ENCODE peak calls at places on chromosome 15, in ten cellular contexts. B is neural progenitor cell, Q is cardiac muscle cell, A is gastrocnemius medialis, E is kidney epithelial cell, M is heart right ventricle, Y is fibroblast of villous mesenchyme, C is HepG2, V is dorsolateral prefrontal cortex, D is A549. F is an unnamed sample.
A peak's percentile ranks its signal among the peaks of the same experiment; 100 is the strongest.

GRCh38 chr15:69225355-69226027 is 65.1 kb downstream of the GLCE start:
- DNase-seq in B (peak; percentile 26), Q (peak; percentile 18), A (no peak), E (peak; percentile 2), M (no peak), Y (peak; percentile 65), C (peak; percentile 49), V (no peak), D (peak; percentile 55), F (peak; percentile 80)

GRCh38 chr15:78550194-78550593 is 9.9 kb downstream of the PSMA4 start:
- DNase-seq in B (no peak), Q (no peak), A (no peak), E (no peak), M (no peak), Y (no peak), C (no peak), V (no peak), D (no peak), F (peak; percentile 22)

GRCh38 chr15:36415643-36416042 is 163.8 kb upstream of the CDIN1 start:
- DNase-seq in B (no peak), Q (no peak), A (no peak), E (no peak), M (no peak), Y (peak; percentile 87), C (no peak), V (no peak), D (no peak), F (peak; percentile 83)

GRCh38 chr15:92831459-92832229 is 68.5 kb upstream of the CHD2 start:
- DNase-seq in B (peak; percentile 98), Q (peak; percentile 97), A (peak; percentile 95), E (peak; percentile 92), M (peak; percentile 91), Y (peak; percentile 95), C (peak; percentile 98), V (peak; percentile 93), D (peak; percentile 95), F (peak; percentile 99)

GRCh38 chr15:85389774-85390173 is 9.4 kb downstream of the AKAP13 start:
- DNase-seq in B (no peak), Q (no peak), A (no peak), E (no peak), M (no peak), Y (no peak), C (no peak), V (no peak), D (no peak), F (no peak)

GRCh38 chr15:60265057-60265456 is 132.7 kb downstream of the ANXA2 start:
- DNase-seq in B (no peak), Q (no peak), A (no peak), E (no peak), M (no peak), Y (no peak), C (no peak), V (no peak), D (no peak), F (no peak)

GRCh38 chr15:69573815-69574472 is 121.3 kb downstream of the RPLP1 start:
- DNase-seq in B (no peak), Q (no peak), A (no peak), E (no peak), M (no peak), Y (no peak), C (no peak), V (no peak), D (no peak), F (peak; percentile 74)

GRCh38 chr15:89912674-89913396 is at the start of gene ARPIN:
- DNase-seq in B (peak; percentile 83), Q (peak; percentile 79), A (no peak), E (no peak), M (peak; percentile 72), Y (peak; percentile 56), C (peak; percentile 16), V (peak; percentile 33), D (peak; percentile 63), F (peak; percentile 35)

GRCh38 chr15:62841269-62841628 is 201.3 kb upstream of the TPM1 start:
- DNase-seq in B (no peak), Q (no peak), A (no peak), E (no peak), M (no peak), Y (peak; percentile 18), C (no peak), V (no peak), D (no peak), F (no peak)

GRCh38 chr15:65189102-65189740 is 4.1 kb upstream of the CLPX start:
- DNase-seq in B (peak; percentile 70), Q (peak; percentile 65), A (no peak), E (no peak), M (no peak), Y (peak; percentile 68), C (peak; percentile 54), V (peak; percentile 25), D (peak; percentile 74), F (peak; percentile 79)

GRCh38 chr15:95644476-95644875 is 686.0 kb upstream of the NR2F2 start:
- DNase-seq in B (no peak), Q (no peak), A (no peak), E (no peak), M (no peak), Y (no peak), C (no peak), V (no peak), D (no peak), F (peak; percentile 65)

GRCh38 chr15:66772967-66773873 is 71.2 kb downstream of the SMAD6 start:
- DNase-seq in B (peak; percentile 74), Q (peak; percentile 51), A (no peak), E (no peak), M (no peak), Y (peak; percentile 71), C (peak; percentile 75), V (no peak), D (no peak), F (peak; percentile 73)

GRCh38 chr15:66715736-66716667 is 14.0 kb downstream of the SMAD6 start:
- DNase-seq in B (peak; percentile 44), Q (no peak), A (no peak), E (no peak), M (no peak), Y (no peak), C (no peak), V (no peak), D (no peak), F (no peak)

GRCh38 chr15:41417418-41417811 is 520 bp downstream of the RTF1 start:
- DNase-seq in B (peak; percentile 70), Q (no peak), A (no peak), E (no peak), M (no peak), Y (peak; percentile 40), C (no peak), V (no peak), D (peak; percentile 16), F (peak; percentile 25)

GRCh38 chr15:74723754-74724334 is 1.5 kb downstream of the CYP1A1 start:
- DNase-seq in B (peak; percentile 89), Q (peak; percentile 78), A (no peak), E (peak; percentile 18), M (no peak), Y (peak; percentile 53), C (peak; percentile 82), V (no peak), D (peak; percentile 47), F (peak; percentile 73)

GRCh38 chr15:40272713-40273056 is 10.2 kb downstream of the ANKRD63 start:
- DNase-seq in B (no peak), Q (no peak), A (no peak), E (no peak), M (no peak), Y (no peak), C (peak; percentile 27), V (no peak), D (peak; percentile 48), F (no peak)

DNA sequence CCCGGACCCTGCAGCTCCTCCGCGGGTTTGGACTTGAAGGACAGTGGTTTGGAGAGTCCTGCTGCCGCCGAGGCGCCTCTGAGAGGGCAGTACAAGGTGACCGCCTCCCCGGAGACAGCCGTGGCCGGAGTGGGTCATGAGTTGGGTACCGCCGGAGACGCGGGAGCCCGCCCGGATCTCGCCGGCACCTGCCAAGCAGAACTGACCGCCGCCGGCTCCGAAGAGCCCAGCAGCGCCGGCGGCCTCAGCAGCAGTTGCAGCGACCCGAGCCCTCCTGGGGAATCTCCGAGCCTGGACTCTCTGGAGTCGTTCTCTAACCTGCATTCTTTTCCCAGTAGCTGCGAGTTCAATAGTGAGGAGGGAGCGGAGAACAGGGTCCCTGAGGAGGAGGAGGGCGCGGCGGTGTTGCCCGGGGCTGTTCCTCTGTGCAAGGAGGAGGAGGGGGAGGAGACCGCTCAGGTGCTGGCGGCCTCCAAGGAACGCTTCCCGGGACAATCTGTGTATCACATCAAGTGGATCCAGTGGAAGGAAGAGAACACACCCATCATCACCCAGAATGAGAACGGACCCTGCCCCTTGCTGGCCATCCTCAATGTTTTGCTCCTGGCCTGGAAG is 626 bp downstream of the MINDY2 start:
- DNase-seq in B (peak; percentile 72), Q (no peak), A (peak; percentile 34), E (no peak), M (peak; percentile 40), Y (no peak), C (no peak), V (peak; percentile 39), D (peak; percentile 47), F (no peak)
- TF ChIP-seq CTCF in B (no peak), Q (no peak), A (no peak), E (no peak), M (no peak), Y (no peak), C (peak; percentile 17), V (no peak), D (no peak), F (no peak)

GRCh38 chr15:31331389-31331788 is 4.8 kb downstream of the KLF13 start:
- DNase-seq in B (no peak), Q (no peak), A (no peak), E (no peak), M (no peak), Y (no peak), C (no peak), V (no peak), D (no peak), F (no peak)
- H3K4me3 ChIP-seq in B (no peak overlapping the region), Q (no peak overlapping the region), A (no peak overlapping the region), E (no peak overlapping the region), M (no peak overlapping the region), Y (no peak overlapping the region), C (no peak overlapping the region), V (no peak overlapping the region), D (no peak overlapping the region), F (no peak overlapping the region)

DNA sequence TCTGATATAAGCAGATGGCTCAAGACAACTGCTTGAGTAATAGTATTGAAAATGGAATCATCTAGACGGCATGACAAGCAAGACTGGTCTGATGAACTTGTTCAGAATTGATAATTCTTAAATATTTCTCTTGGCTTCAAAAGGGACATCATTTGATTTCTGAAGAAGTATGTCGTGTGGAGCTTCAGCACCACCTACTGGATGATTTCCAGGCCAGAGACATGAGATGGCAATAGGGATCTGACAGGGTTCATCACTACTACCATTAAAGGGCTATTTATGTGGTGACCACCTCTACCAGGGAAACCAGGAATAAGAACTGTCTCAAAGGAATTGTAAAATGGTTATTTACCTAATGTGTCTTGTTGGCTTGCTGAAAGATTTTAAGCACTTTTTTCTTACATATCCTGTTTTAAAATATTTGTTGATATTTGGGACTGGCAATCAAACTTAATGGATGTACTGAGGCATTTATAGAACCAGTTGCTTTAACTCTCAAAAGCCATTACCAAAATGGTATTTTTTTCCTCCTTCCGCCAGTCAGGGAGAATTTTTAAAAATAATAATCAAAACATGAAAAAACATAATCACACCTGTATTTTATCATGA is 99.5 kb upstream of the FAM98B start:
- DNase-seq in B (peak; percentile 66), Q (peak; percentile 66), A (peak; percentile 5), E (peak; percentile 12), M (no peak), Y (peak; percentile 82), C (peak; percentile 60), V (peak; percentile 89), D (peak; percentile 66), F (peak; percentile 90)
- TF ChIP-seq CTCF in B (peak; percentile 86), Q (peak; percentile 69), A (peak; percentile 54), E (peak; percentile 78), M (peak; percentile 73), Y (peak; percentile 79), C (peak; percentile 72), V (peak; percentile 92), D (peak; percentile 68), F (peak; percentile 87)

GRCh38 chr15:88624156-88624970 is 3.2 kb downstream of the AEN start:
- DNase-seq in B (peak; percentile 49), Q (peak; percentile 35), A (no peak), E (no peak), M (no peak), Y (peak; percentile 77), C (peak; percentile 58), V (no peak), D (no peak), F (peak; percentile 68)
- H3K4me3 ChIP-seq in B (no peak overlapping the region), Q (no peak overlapping the region), A (no peak overlapping the region), E (no peak overlapping the region), M (no peak overlapping the region), Y (peak overlapping the region; percentile 29), C (peak overlapping the region; percentile 87), V (no peak overlapping the region), D (peak overlapping the region; percentile 82), F (no peak overlapping the region)